ENCODE peak calls at places on chromosome 7, in four cellular contexts. V is K562, N is HepG2, C is WTC11. P is an unnamed sample.

GRCh38 chr7:74396993-74397392 is 56.7 kb upstream of the GTF2IRD1 start:
- DNase-seq in C (no peak), V (no peak), N (no peak), P (no peak)

GRCh38 chr7:143384148-143384547 is 3.0 kb downstream of the ZYX start:
- DNase-seq in N (no peak), C (no peak), V (no peak), P (no peak)

GRCh38 chr7:6462094-6462493 is 14.3 kb upstream of the DAGLB start:
- DNase-seq in C (no peak), N (no peak), V (no peak), P (no peak)

GRCh38 chr7:158827411-158828342 is 1.6 kb downstream of the ESYT2 start:
- DNase-seq in N (no peak), V (peak), C (no peak), P (no peak)

GRCh38 chr7:14000247-14000646 is 10.8 kb upstream of the ETV1 start:
- DNase-seq in C (no peak), V (no peak), N (no peak), P (no peak)

GRCh38 chr7:139457153-139457946 is 26.1 kb downstream of the KLRG2 start:
- DNase-seq in N (no peak), C (no peak), V (peak), P (no peak)

GRCh38 chr7:29609162-29610030 is 45.8 kb downstream of the PRR15 start:
- DNase-seq in V (peak), N (peak), C (peak), P (peak)

GRCh38 chr7:55177589-55178261 is 158.9 kb downstream of the EGFR start:
- DNase-seq in V (no peak), N (peak), C (no peak), P (no peak)

GRCh38 chr7:5379576-5379975 is 44.1 kb downstream of the TNRC18 start:
- DNase-seq in C (no peak), N (no peak), V (no peak), P (no peak)

GRCh38 chr7:157694389-157694665 is 357.5 kb downstream of the DNAJB6 start:
- DNase-seq in N (no peak), C (peak), V (no peak), P (no peak)

GRCh38 chr7:47291461-47292051 is 290.4 kb downstream of the TNS3 start:
- DNase-seq in C (no peak), V (no peak), N (no peak), P (no peak)

GRCh38 chr7:11212080-11212711 is 238.5 kb downstream of the PHF14 start:
- DNase-seq in C (peak), N (peak), V (peak), P (peak)

GRCh38 chr7:27202018-27202740 is 2.3 kb upstream of the HOXA13 start:
- DNase-seq in N (no peak), C (no peak), V (no peak), P (no peak)

GRCh38 chr7:43113622-43114450 is 1.4 kb downstream of the HECW1 start:
- DNase-seq in C (peak), N (no peak), V (no peak), P (no peak)

GRCh38 chr7:986766-987722 is 4.1 kb downstream of the CYP2W1 start:
- DNase-seq in N (no peak), C (no peak), V (no peak), P (no peak)

GRCh38 chr7:988426-988911 is 5.5 kb downstream of the CYP2W1 start:
- DNase-seq in V (peak), C (no peak), N (no peak), P (no peak)

GRCh38 chr7:146635200-146636032 is 518.8 kb downstream of the CNTNAP2 start:
- DNase-seq in V (no peak), C (no peak), N (no peak), P (no peak)

GRCh38 chr7:31373337-31374289 is 33.1 kb upstream of the NEUROD6 start:
- DNase-seq in N (peak), C (peak), V (peak), P (peak)

GRCh38 chr7:158908552-158908951 is 52.2 kb downstream of the DYNC2I1 start:
- DNase-seq in V (no peak), C (no peak), N (no peak), P (no peak)

GRCh38 chr7:71419546-71420337 is 287.8 kb downstream of the GALNT17 start:
- DNase-seq in C (no peak), N (no peak), V (no peak), P (no peak)

GRCh38 chr7:155090647-155091046 is 20.5 kb downstream of the HTR5A start:
- DNase-seq in C (no peak), V (no peak), N (no peak), P (no peak)

GRCh38 chr7:90945104-90945752 is 319.0 kb upstream of the FZD1 start:
- DNase-seq in C (no peak), V (no peak), N (no peak), P (no peak)

GRCh38 chr7:1640376-1641172 is 29.5 kb upstream of the ELFN1 start:
- DNase-seq in V (peak), N (no peak), C (no peak), P (peak)

GRCh38 chr7:157784114-157784835 is 447.5 kb downstream of the DNAJB6 start:
- DNase-seq in N (no peak), V (no peak), C (no peak), P (no peak)

GRCh38 chr7:46809886-46810285 is 772.0 kb downstream of the TNS3 start:
- DNase-seq in V (no peak), C (no peak), N (no peak), P (no peak)

GRCh38 chr7:30708983-30709382 is 26.7 kb upstream of the CRHR2 start:
- DNase-seq in C (no peak), N (no peak), V (no peak), P (no peak)

GRCh38 chr7:141264511-141264910 is 190.6 kb downstream of the TMEM178B start:
- DNase-seq in N (no peak), C (no peak), V (no peak), P (no peak)

GRCh38 chr7:94654764-94655561 is 970 bp downstream of the SGCE start:
- DNase-seq in V (no peak), C (peak), N (no peak), P (peak)

GRCh38 chr7:90425376-90425775 is 22.1 kb downstream of the CLDN12 start:
- DNase-seq in N (no peak), V (no peak), C (no peak), P (no peak)

GRCh38 chr7:36961097-36961496 is 236.8 kb upstream of the AOAH start:
- DNase-seq in N (no peak), C (no peak), V (no peak), P (no peak)

GRCh38 chr7:107684287-107684686 is 23.7 kb downstream of the SLC26A4 start:
- DNase-seq in C (no peak), N (no peak), V (no peak), P (no peak)

GRCh38 chr7:87517136-87517805 is 41.8 kb upstream of the ABCB4 start:
- DNase-seq in C (no peak), N (no peak), V (no peak), P (no peak)

GRCh38 chr7:29565982-29566746 is 2.5 kb downstream of the PRR15 start:
- DNase-seq in V (no peak), N (no peak), C (no peak), P (no peak)

GRCh38 chr7:147296986-147297385 is 1180.4 kb downstream of the CNTNAP2 start:
- DNase-seq in V (no peak), N (no peak), C (no peak), P (no peak)

GRCh38 chr7:12256025-12256570 is 45.0 kb downstream of the TMEM106B start:
- DNase-seq in C (no peak), N (no peak), V (no peak), P (no peak)

GRCh38 chr7:82506702-82507101 is 63.1 kb upstream of the CACNA2D1 start:
- DNase-seq in V (no peak), C (no peak), N (no peak), P (no peak)

GRCh38 chr7:41886257-41886905 is 183.5 kb upstream of the INHBA start:
- DNase-seq in N (no peak), C (no peak), V (no peak), P (no peak)
- TF ChIP-seq ELF4 in N (no peak), C (no peak), V (no peak), P (no peak)

GRCh38 chr7:151406051-151406875 is 3.6 kb downstream of the WDR86 start:
- DNase-seq in V (no peak), C (no peak), N (no peak), P (no peak)

GRCh38 chr7:151405056-151405455 is 4.8 kb downstream of the WDR86 start:
- DNase-seq in V (no peak), C (no peak), N (no peak), P (no peak)

GRCh38 chr7:151405588-151405987 is 4.2 kb downstream of the WDR86 start:
- DNase-seq in N (no peak), C (no peak), V (no peak), P (no peak)

GRCh38 chr7:151403764-151404163 is 6.1 kb downstream of the WDR86 start:
- DNase-seq in C (no peak), V (peak), N (no peak), P (no peak)

DNA sequence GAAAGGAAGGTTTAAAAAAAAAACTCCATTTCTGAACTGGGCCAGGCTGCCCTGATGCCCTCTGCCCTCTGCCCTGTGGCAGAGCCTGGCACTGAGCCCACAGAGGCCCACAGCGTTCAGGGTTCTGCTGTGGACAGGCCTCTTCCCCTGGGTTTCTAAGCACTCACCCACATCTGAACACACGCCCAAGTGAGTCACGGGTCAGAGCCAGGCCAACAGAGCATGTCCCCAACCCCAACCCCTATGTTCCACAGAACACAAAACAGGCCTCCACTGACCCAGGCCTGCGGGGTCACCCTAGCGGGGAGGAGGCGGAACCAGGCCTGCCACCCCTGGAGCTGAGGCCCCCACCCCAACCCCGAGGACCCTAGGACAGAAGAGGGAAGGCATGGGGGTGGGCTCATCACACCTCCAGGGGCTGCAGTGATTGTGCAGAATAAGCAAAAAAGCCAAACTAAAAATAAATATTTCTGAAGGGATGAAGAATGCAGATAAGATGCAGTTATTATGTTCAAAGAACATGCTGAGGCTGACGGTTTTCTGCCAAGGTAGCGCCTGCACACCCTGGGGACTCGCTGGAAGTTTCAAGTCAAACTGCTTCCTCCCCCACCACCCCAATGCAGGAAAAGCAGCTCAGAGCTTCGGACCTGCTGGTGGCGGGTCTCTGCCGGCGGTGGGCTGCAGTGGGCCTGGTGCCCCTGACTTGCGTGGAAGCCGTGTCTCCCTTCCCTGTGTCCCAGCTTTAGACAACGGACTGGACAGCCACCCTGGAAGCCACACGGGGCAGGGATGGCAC is 5.4 kb downstream of the WDR86 start:
- DNase-seq in N (no peak), V (peak), C (no peak), P (no peak)
- TF ChIP-seq ELF4 in N (no peak), V (no peak), C (no peak), P (no peak)

GRCh38 chr7:77827999-77828398 is 29.4 kb downstream of the PHTF2 start:
- DNase-seq in C (no peak), N (no peak), V (no peak), P (no peak)
- TF ChIP-seq ELF4 in C (no peak), N (no peak), V (no peak), P (no peak)

GRCh38 chr7:44411306-44411705 is 79.2 kb downstream of the NUDCD3 start:
- DNase-seq in V (no peak), N (no peak), C (no peak), P (no peak)
- TF ChIP-seq ELF4 in V (no peak), N (no peak), C (no peak), P (no peak)

GRCh38 chr7:4216016-4216415 is 466.1 kb upstream of the FOXK1 start:
- DNase-seq in C (no peak), V (no peak), N (no peak), P (no peak)

GRCh38 chr7:4215176-4215720 is 466.8 kb upstream of the FOXK1 start:
- DNase-seq in N (no peak), C (no peak), V (no peak), P (no peak)

GRCh38 chr7:4211261-4211660 is 470.8 kb upstream of the FOXK1 start:
- DNase-seq in V (no peak), C (no peak), N (no peak), P (no peak)

GRCh38 chr7:4212376-4212775 is 469.7 kb upstream of the FOXK1 start:
- DNase-seq in C (no peak), V (no peak), N (no peak), P (no peak)

DNA sequence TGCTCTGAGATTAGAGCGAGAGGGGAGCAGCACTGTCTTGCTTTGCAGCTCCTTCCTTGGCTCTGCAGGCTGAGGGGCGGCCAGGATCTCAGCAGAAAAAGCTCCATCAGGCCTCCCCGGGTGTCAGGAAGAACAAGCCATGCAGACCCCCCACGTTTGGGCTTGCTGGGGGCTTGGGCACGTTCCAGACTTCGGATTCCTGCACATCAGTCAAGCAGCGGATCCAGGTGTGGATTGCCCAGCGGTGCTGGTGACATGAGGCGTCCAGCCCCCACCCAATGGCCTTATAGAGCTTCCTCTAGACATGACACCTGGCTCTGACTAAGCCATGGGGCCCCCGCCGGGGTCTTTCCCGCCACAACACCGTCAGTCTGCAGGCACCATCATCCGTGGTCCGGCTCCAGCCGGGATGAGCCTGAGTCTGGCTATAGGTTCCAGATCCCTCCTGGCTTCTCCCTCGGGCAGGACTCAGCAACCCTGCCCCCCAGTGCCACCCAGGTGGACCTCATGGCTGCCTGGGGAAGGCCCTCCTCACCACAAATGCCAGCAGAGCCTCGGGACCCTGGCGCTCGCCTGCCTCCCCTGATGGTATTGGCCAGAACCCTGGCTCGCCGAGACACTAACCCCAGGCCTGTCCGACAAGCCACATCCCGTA is 467.5 kb upstream of the FOXK1 start:
- DNase-seq in N (no peak), V (no peak), C (no peak), P (no peak)
- TF ChIP-seq ELF4 in N (no peak), V (no peak), C (no peak), P (no peak)

DNA sequence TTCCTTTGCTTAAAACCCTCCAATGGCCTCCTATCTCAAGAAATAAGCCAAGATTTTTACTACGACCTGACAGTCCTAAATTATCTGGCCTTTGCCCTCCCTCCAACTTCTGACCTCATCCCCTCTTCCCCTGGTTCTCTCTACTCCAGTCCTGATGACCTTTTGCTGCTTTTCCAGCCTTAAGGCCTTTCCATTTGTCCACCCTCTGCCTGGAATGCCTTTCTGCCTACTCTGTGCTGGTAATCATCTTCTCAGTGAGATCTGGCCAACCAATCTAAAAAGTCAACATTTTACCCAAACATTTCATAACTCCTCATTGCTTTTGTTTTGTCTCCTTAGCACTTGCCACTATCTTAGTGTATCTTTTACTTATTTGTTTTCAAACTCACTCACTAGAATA is 75.7 kb downstream of the VPS41 start:
- DNase-seq in V (no peak), C (no peak), N (no peak), P (no peak)
- TF ChIP-seq ELF4 in V (no peak), C (no peak), N (no peak), P (no peak)

DNA sequence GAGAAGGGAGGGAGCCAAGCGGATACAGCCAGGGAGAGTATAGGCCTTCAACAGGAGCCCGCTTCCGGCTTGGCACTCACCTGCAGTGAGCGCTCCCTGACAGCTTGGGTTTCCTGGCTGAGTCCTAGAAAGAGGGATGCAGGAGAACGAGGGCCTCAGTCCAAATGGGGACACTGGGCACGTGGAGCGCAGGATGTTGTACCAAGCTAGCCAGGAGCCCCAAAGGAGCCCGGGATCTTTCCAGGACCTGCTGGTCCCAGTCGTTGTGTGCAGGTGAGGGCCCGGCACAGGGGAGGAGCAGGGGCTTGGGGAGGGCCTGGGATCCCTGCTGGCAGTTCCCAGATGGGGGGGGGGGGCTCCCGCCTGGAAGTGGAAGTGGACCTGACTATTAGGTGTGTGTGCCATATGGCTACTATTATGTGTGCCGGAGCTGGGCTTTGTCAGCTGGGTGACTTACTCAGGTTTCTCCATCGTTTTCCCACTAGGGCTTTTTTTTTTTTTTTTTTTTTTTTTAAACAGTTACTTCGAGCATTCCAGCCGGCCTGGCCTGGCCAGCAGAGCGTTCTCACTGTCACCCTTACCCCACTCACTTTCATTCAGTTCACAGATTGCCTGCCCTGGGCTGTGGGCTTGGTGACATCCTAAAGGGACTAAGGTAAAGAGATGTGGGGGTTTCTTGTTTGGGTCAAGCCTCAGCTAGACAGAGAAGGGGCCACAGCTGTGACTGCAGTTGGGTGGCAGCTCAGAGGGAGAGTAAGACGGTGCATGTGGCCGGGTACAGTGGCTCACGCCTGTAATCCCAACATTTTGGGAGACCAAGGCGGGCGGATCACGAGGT is 3.8 kb downstream of the AGAP3 start:
- DNase-seq in N (no peak), V (no peak), C (no peak), P (no peak)
- TF ChIP-seq ELF4 in N (no peak), V (no peak), C (no peak), P (no peak)

DNA sequence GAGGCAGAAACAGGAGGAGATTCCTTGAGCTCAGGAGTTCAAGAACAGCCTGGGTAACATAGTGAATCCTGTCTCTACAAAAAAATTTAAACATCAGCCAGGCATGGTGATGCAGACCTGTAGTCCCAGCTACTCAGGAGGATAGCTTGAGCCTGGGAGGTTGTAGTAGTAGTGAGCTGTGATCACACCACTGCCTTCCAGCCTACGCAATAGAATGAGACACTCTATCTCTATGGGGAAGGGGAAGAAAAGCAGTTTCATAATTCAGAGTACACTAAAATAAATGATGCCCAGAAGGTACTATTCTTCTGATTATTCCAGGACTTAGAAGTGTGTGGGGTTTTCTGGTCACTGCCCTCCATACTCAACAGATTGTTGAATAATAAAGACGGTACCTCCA is 177.3 kb downstream of the KMT2E start:
- DNase-seq in C (no peak), N (no peak), V (no peak), P (no peak)
- TF ChIP-seq ELF4 in C (no peak), N (no peak), V (no peak), P (no peak)

GRCh38 chr7:131197920-131198610 is 129.6 kb upstream of the MKLN1 start:
- DNase-seq in N (no peak), C (no peak), V (no peak), P (no peak)

GRCh38 chr7:131194070-131194865 is 133.4 kb upstream of the MKLN1 start:
- DNase-seq in C (no peak), N (no peak), V (no peak), P (no peak)

GRCh38 chr7:131202451-131202850 is 125.2 kb upstream of the MKLN1 start:
- DNase-seq in N (no peak), V (no peak), C (no peak), P (no peak)

GRCh38 chr7:131196808-131197207 is 130.9 kb upstream of the MKLN1 start:
- DNase-seq in V (no peak), N (no peak), C (no peak), P (no peak)
- TF ChIP-seq ELF4 in V (no peak), N (no peak), C (no peak), P (no peak)